ENCODE peak calls at places on chromosomes 12 and 14, in eight cellular contexts. I is NCI-H1092 treated with DMSO at 0.1 percent for 48 hours; X is NCI-H748 treated with DMSO at 0.1 percent for 48 hours; L is lung microvascular endothelial cell; A is activated B cell treated with CpG ODN at 0.5 μM for 24 hours; T is central memory CD8-positive, alpha-beta T cell; K is stimulated activated naive CD8-positive, alpha-beta T cell treated with anti-CD3 and anti-CD28 coated beads, Interleukin-15, Interleukin-2, amounts not matched to agents 100 U/mL and 50 U/mL, for 24 hours; Y is stimulated activated CD8-positive, alpha-beta memory T cell treated with anti-CD3 and anti-CD28 coated beads, Interleukin-2, amount 100 ng/mL, for 1 hour. C is an unnamed sample.

GRCh38 chr12:44143170-44143569 is 307.3 kb downstream of the TMEM117 start:
- DNase-seq in I (peak), L (no peak), T (no peak), K (no peak), Y (no peak), X (no peak), A (no peak), C (no peak)

GRCh38 chr12:117114784-117115183 is 15.6 kb upstream of the TESC start:
- DNase-seq in A (no peak), L (no peak), T (no peak), K (no peak), I (no peak), Y (no peak), X (no peak), C (no peak)

GRCh38 chr14:74574706-74575105 is 37.3 kb downstream of the LTBP2 start:
- DNase-seq in K (no peak), Y (no peak), A (no peak), I (no peak), L (no peak), T (no peak), X (no peak), C (no peak)

GRCh38 chr14:63204407-63205280 is at the start of gene RHOJ:
- DNase-seq in A (no peak), X (peak), L (peak), I (peak), K (no peak), Y (no peak), T (no peak), C (no peak)

GRCh38 chr14:35339761-35340406 is 47.7 kb downstream of the PSMA6 start:
- DNase-seq in T (no peak), A (no peak), I (no peak), K (no peak), X (no peak), Y (no peak), L (no peak), C (no peak)

GRCh38 chr14:104743461-104744380 is 9.2 kb upstream of the SIVA1 start:
- DNase-seq in T (no peak), Y (no peak), I (no peak), A (no peak), X (no peak), K (no peak), L (no peak), C (no peak)

GRCh38 chr12:29738416-29738815 is 45.3 kb downstream of the TMTC1 start:
- DNase-seq in K (no peak), L (no peak), X (no peak), A (no peak), I (no peak), Y (no peak), T (no peak), C (no peak)

GRCh38 chr12:128609861-128610260 is 213.9 kb downstream of the SLC15A4 start:
- DNase-seq in A (no peak), T (no peak), K (no peak), X (no peak), Y (no peak), I (no peak), L (no peak), C (no peak)

GRCh38 chr14:84988391-84988790 is 541.6 kb upstream of the FLRT2 start:
- DNase-seq in A (no peak), K (no peak), L (no peak), T (no peak), Y (no peak), I (no peak), X (no peak), C (no peak)

GRCh38 chr14:22282429-22282828 is 306.6 kb downstream of the DAD1 start:
- DNase-seq in X (no peak), K (no peak), L (no peak), I (no peak), A (no peak), Y (no peak), T (no peak), C (no peak)

GRCh38 chr12:53677612-53678133 is 1.8 kb upstream of the ATP5MC2 start:
- DNase-seq in Y (no peak), L (no peak), I (no peak), X (no peak), K (no peak), A (no peak), T (no peak), C (no peak)

GRCh38 chr14:77284066-77284855 is 13.3 kb upstream of the NGB start:
- DNase-seq in L (no peak), I (no peak), T (no peak), A (no peak), K (no peak), X (no peak), Y (no peak), C (no peak)

GRCh38 chr14:36514278-36515104 is 5.5 kb downstream of the NKX2-1 start:
- DNase-seq in Y (no peak), A (no peak), K (no peak), L (no peak), X (no peak), T (no peak), I (peak), C (no peak)

GRCh38 chr14:105602243-105602750 is 75.9 kb downstream of the TMEM121 start:
- DNase-seq in K (no peak), X (no peak), A (peak), Y (no peak), L (no peak), I (no peak), T (no peak), C (no peak)

GRCh38 chr12:12899530-12900380 is 8.4 kb downstream of the GPRC5A start:
- DNase-seq in K (peak), T (no peak), I (no peak), L (peak), Y (no peak), A (no peak), X (no peak), C (no peak)

GRCh38 chr12:55906056-55906455 is 21.6 kb downstream of the PYM1 start:
- DNase-seq in T (no peak), L (peak), K (no peak), A (no peak), Y (no peak), X (no peak), I (no peak), C (no peak)